ENCODE peak calls at places on chromosomes 4 and X, in eight cellular contexts. G, B, Z, C, D, H, T and F are unnamed samples.

GRCh38 chrX:115499112-115499805 is 61.7 kb upstream of the PLS3 start:
- DNase-seq in G (no peak), B (no peak), Z (no peak), C (no peak), D (no peak), H (no peak), T (no peak), F (no peak)

GRCh38 chrX:78652971-78653822 is 5.9 kb downstream of the RTL3 start:
- DNase-seq in G (no peak), B (peak; percentile 77), Z (no peak), C (peak; percentile 85), D (no peak), H (no peak), T (no peak), F (no peak)

GRCh38 chrX:103628386-103629290 is at the start of gene TCEAL1:
- DNase-seq in G (peak; percentile 87), B (peak; percentile 62), Z (peak; percentile 86), C (peak; percentile 27), D (peak; percentile 81), H (peak; percentile 75), T (peak; percentile 53), F (peak; percentile 45)

GRCh38 chr4:188023682-188024081 is 28.1 kb downstream of the ZFP42 start:
- DNase-seq in G (no peak), B (no peak), Z (no peak), C (peak; percentile 26), D (no peak), H (no peak), T (no peak), F (no peak)

GRCh38 chr4:141713771-141714445 is 77.5 kb downstream of the IL15 start:
- DNase-seq in G (no peak), B (peak; percentile 34), Z (no peak), C (peak; percentile 72), D (no peak), H (no peak), T (no peak), F (no peak)

GRCh38 chr4:73593631-73594241 is 26.5 kb downstream of the RASSF6 start:
- DNase-seq in G (no peak), B (peak; percentile 55), Z (peak; percentile 53), C (peak; percentile 49), D (no peak), H (no peak), T (no peak), F (peak; percentile 21)

GRCh38 chr4:47532658-47533057 is 47.6 kb downstream of the ATP10D start:
- DNase-seq in G (no peak), B (no peak), Z (no peak), C (no peak), D (no peak), H (no peak), T (no peak), F (no peak)

GRCh38 chrX:153926863-153927685 is 1.0 kb upstream of the ARHGAP4 start:
- DNase-seq in G (peak; percentile 85), B (peak; percentile 71), Z (peak; percentile 41), C (peak; percentile 10), D (peak; percentile 75), H (peak; percentile 57), T (peak; percentile 37), F (peak; percentile 12)

GRCh38 chrX:72254835-72255234 is 16.0 kb upstream of the ERCC6L start:
- DNase-seq in G (no peak), B (no peak), Z (no peak), C (no peak), D (no peak), H (no peak), T (no peak), F (no peak)

GRCh38 chr4:74042681-74043080 is 4.2 kb upstream of the CXCL3 start:
- DNase-seq in G (no peak), B (no peak), Z (peak; percentile 54), C (no peak), D (no peak), H (no peak), T (no peak), F (no peak)

GRCh38 chr4:54289316-54289715 is 60.2 kb downstream of the PDGFRA start:
- DNase-seq in G (no peak), B (no peak), Z (no peak), C (no peak), D (no peak), H (no peak), T (no peak), F (no peak)

GRCh38 chr4:117010695-117011094 is 74.7 kb downstream of the TRAM1L1 start:
- DNase-seq in G (no peak), B (peak; percentile 5), Z (no peak), C (no peak), D (no peak), H (no peak), T (no peak), F (no peak)

GRCh38 chr4:4856071-4857000 is 3.1 kb upstream of the MSX1 start:
- DNase-seq in G (peak; percentile 58), B (peak; percentile 21), Z (peak; percentile 54), C (no peak), D (peak; percentile 19), H (no peak), T (no peak), F (no peak)

GRCh38 chrX:37509349-37509748 is 62.1 kb upstream of the LANCL3 start:
- DNase-seq in G (no peak), B (peak; percentile 1), Z (peak; percentile 13), C (no peak), D (no peak), H (no peak), T (no peak), F (no peak)

GRCh38 chr4:139822391-139822790 is 156.8 kb downstream of the MGST2 start:
- DNase-seq in G (no peak), B (no peak), Z (no peak), C (no peak), D (no peak), H (no peak), T (no peak), F (no peak)

GRCh38 chr4:126708716-126709115 is 924.0 kb upstream of the INTU start:
- DNase-seq in G (no peak), B (no peak), Z (no peak), C (no peak), D (no peak), H (no peak), T (no peak), F (no peak)

GRCh38 chr4:3870567-3870962 is 104.4 kb downstream of the ADRA2C start:
- DNase-seq in G (no peak), B (no peak), Z (no peak), C (no peak), D (peak; percentile 13), H (no peak), T (no peak), F (no peak)

GRCh38 chrX:1075741-1076140 is 136.7 kb downstream of the CRLF2 start:
- DNase-seq in G (no peak), B (no peak), Z (no peak), C (no peak), D (no peak), H (no peak), T (no peak), F (no peak)

DNA sequence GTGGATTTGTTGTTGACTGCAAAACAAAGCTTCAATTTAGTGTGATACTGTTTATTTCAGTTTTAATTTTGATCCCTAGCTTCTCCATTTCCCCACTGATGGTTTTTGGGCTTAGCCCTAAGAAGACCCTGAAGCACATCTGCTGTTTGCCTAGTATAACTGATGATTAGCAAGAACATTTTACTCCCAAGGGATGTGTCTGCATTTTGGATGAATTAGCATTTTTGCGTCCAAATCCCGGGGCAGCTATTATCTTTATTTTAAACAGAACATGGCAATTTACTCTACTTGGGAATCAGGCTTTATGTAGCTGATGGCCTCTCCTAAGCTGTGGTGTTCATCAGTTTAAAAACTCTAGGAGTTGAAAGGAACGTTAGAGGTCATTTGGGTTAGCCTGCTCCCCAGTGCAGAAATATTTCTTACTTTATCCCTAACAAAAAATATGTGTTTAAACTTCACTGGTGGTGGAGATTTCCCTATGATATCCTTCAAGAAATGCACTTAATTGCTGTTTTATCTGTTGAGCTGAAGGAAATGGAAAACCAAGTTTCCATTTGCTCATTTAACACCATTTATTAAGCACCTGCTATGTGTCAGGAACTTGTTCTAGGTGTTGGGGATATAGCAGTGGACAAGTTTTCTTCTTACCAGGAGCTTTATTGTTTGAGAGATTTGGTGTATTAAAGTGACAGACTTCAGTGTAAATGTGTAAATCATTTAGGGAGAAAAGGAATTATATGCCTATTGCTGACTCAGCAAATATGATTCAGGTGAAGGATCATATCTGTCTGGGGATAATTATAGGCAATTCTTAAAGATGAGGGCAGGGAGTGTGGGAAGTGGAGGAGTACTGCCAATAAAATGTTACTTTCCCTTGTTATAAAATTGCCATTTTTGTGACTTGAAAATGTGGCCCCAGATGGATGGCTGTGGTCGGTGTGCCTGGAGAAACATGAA is 3.4 kb downstream of the SEPTIN11 start:
- DNase-seq in G (no peak), B (no peak), Z (no peak), C (no peak), D (no peak), H (no peak), T (no peak), F (no peak)
- H3K4me1 ChIP-seq in G (peaks cover 19% of the 10 kb centered on the region), B (peaks cover 19% of the 10 kb centered on the region), Z (peaks cover 25% of the 10 kb centered on the region), C (peaks cover 18% of the 10 kb centered on the region), D (peaks cover 13% of the 10 kb centered on the region), H (peaks cover 11% of the 10 kb centered on the region), T (no peaks in the 10 kb centered on the region), F (no peaks in the 10 kb centered on the region)

DNA sequence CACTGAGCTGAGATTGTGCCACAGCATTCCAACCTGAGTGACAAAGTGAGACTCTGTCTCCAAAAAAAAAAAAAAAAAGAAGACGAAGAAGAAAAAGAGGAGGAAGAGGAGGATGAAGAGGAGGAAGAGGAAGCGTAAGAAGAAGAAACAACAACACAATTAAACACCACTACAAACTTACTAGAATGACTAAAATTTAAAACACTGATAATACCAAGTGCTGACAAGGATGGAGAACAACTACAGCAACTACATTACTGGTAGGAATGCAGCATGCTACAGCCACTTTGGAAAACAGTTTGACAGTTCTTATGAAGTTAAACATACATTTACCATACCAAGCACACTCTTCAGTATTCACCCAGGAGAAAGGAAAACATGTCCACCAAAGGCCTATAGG is 24.1 kb downstream of the LRBA start:
- DNase-seq in G (no peak), B (no peak), Z (no peak), C (no peak), D (no peak), H (no peak), T (no peak), F (no peak)
- H3K27ac ChIP-seq in G (no peak overlapping the region), B (no peak overlapping the region), Z (no peak overlapping the region), C (no peak overlapping the region), D (no peak overlapping the region), H (no peak overlapping the region), T (no peak overlapping the region), F (no peak overlapping the region)

GRCh38 chrX:69163936-69164741 is 1.1 kb downstream of the PJA1 start:
- DNase-seq in G (no peak), B (peak; percentile 13), Z (peak; percentile 51), C (no peak), D (no peak), H (no peak), T (no peak), F (no peak)
- H3K4me3 ChIP-seq in G (peak overlapping the region; percentile 74), B (peak overlapping the region; percentile 83), Z (peak overlapping the region; percentile 79), C (peak overlapping the region; percentile 84), D (peak overlapping the region; percentile 76), H (peak overlapping the region; percentile 57), T (peak overlapping the region; percentile 77), F (peak overlapping the region; percentile 75)

DNA sequence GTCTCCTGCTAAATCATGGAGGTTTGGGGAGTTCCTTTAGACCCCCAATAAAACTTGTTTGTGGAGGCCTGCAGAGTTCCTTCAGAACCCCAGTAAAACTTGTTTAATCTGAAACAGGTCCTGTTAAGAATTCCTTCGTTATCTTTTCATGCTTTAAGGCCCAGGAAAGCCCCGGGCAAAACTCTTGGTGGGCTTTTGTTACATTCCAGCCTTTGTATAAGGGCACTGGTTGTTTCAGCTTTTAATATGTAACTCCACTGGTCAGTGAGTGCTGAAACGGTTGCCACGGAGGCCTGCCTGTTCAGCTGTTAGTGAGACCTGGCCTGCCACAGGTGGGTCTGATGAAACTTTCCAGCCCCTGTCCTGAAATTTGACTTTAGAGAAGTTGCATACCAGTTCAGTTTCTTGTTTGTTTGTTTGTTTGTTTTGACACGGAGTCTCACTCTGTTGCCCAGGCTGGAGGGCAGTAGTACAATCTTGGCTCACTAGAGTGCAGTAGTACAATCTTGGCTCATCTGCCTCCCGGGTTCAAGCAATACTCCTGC is 12.4 kb upstream of the DHRSX start:
- DNase-seq in G (no peak), B (no peak), Z (no peak), C (no peak), D (no peak), H (no peak), T (no peak), F (no peak)
- H3K4me1 ChIP-seq in G (no peaks in the 10 kb centered on the region), B (no peaks in the 10 kb centered on the region), Z (peaks cover 7% of the 10 kb centered on the region), C (no peaks in the 10 kb centered on the region), D (no peaks in the 10 kb centered on the region), H (no peaks in the 10 kb centered on the region), T (no peaks in the 10 kb centered on the region), F (no peaks in the 10 kb centered on the region)